ENCODE peak calls at places on chromosomes 4 and X, in seven cellular contexts. T is bronchial epithelial cell, F is GM23338, Q is substantia nigra, C is A549, X is head of caudate nucleus, A is fibroblast of gingiva. V is an unnamed sample.

GRCh38 chr4:185880571-185880970 is 68.6 kb upstream of the SORBS2 start:
- DNase-seq in T (no peak), F (no peak), Q (no peak), C (no peak), X (no peak), A (no peak), V (no peak)

GRCh38 chrX:115233497-115234219 is at the start of gene LRCH2:
- DNase-seq in T (no peak), F (peak), Q (peak), C (no peak), X (peak), A (no peak), V (peak)

GRCh38 chr4:181728567-181728966 is 514.6 kb upstream of the TENM3 start:
- DNase-seq in T (peak), F (peak), Q (no peak), C (no peak), X (no peak), A (no peak), V (no peak)

GRCh38 chr4:21411086-21411485 is 537.5 kb downstream of the KCNIP4 start:
- DNase-seq in T (no peak), F (no peak), Q (no peak), C (no peak), X (no peak), A (no peak), V (no peak)

GRCh38 chrX:69000857-69001256 is 164.4 kb downstream of the PJA1 start:
- DNase-seq in T (no peak), F (no peak), Q (no peak), C (no peak), X (no peak), A (no peak), V (no peak)

GRCh38 chr4:42671431-42672194 is 14.7 kb upstream of the ATP8A1 start:
- DNase-seq in T (no peak), F (no peak), Q (no peak), C (no peak), X (no peak), A (no peak), V (no peak)

GRCh38 chr4:170198742-170199141 is 109.0 kb upstream of the AADAT start:
- DNase-seq in T (peak), F (peak), Q (no peak), C (no peak), X (no peak), A (no peak), V (no peak)

GRCh38 chr4:124096290-124096689 is 616.2 kb downstream of the ANKRD50 start:
- DNase-seq in T (no peak), F (no peak), Q (no peak), C (no peak), X (no peak), A (no peak), V (no peak)